ENCODE peak calls at places on chromosomes 5 and 9, in six cellular contexts. E is tibial artery; A is glutamatergic neuron; H is A549; G is CD4-positive, alpha-beta T cell; W is neural progenitor cell. Z is an unnamed sample.
A peak's percentile ranks its signal among the peaks of the same experiment; 100 is the strongest.

GRCh38 chr9:77956555-77956954 is 75.1 kb downstream of the GNAQ start:
- DNase-seq in E (no peak), A (no peak), H (no peak), G (no peak), W (no peak), Z (no peak)

GRCh38 chr5:30368064-30368463 is 825.4 kb upstream of the CDH6 start:
- DNase-seq in E (no peak), A (no peak), H (no peak), G (no peak), W (no peak), Z (no peak)

GRCh38 chr5:125560476-125561225 is 814.2 kb upstream of the ZNF608 start:
- DNase-seq in E (no peak), A (no peak), H (no peak), G (no peak), W (no peak), Z (no peak)

GRCh38 chr5:60369391-60369790 is 330.6 kb downstream of the DEPDC1B start:
- DNase-seq in E (no peak), A (no peak), H (no peak), G (no peak), W (no peak), Z (no peak)

GRCh38 chr9:21711504-21711903 is 90.9 kb upstream of the MTAP start:
- DNase-seq in E (no peak), A (no peak), H (no peak), G (no peak), W (peak; percentile 84), Z (no peak)

GRCh38 chr5:126129431-126129830 is 293.8 kb upstream of the GRAMD2B start:
- DNase-seq in E (no peak), A (no peak), H (no peak), G (no peak), W (no peak), Z (no peak)

GRCh38 chr9:128124451-128124850 is 3.1 kb downstream of the PTGES2 start:
- DNase-seq in E (no peak), A (peak; percentile 9), H (no peak), G (no peak), W (no peak), Z (peak; percentile 32)

GRCh38 chr5:1472964-1473628 is 27.9 kb upstream of the SLC6A3 start:
- DNase-seq in E (peak; percentile 19), A (peak; percentile 11), H (no peak), G (no peak), W (no peak), Z (no peak)

GRCh38 chr9:113589890-113590289 is 126.4 kb downstream of the RGS3 start:
- DNase-seq in E (no peak), A (peak; percentile 8), H (peak; percentile 68), G (no peak), W (no peak), Z (no peak)

GRCh38 chr5:71922584-71923106 is 184.6 kb upstream of the MAP1B start:
- DNase-seq in E (no peak), A (no peak), H (peak; percentile 89), G (no peak), W (no peak), Z (no peak)

GRCh38 chr5:56681346-56681745 is 134.0 kb upstream of the MAP3K1 start:
- DNase-seq in E (no peak), A (no peak), H (no peak), G (no peak), W (no peak), Z (no peak)

GRCh38 chr9:7788772-7789171 is 10.8 kb downstream of the DMAC1 start:
- DNase-seq in E (no peak), A (no peak), H (no peak), G (no peak), W (no peak), Z (no peak)

GRCh38 chr5:32942225-32942989 is 231.3 kb downstream of the NPR3 start:
- DNase-seq in E (no peak), A (no peak), H (peak; percentile 62), G (no peak), W (peak; percentile 44), Z (no peak)
- TF ChIP-seq CTCF in E (no peak), A (peak; percentile 49), H (peak; percentile 37), G (no peak), W (peak; percentile 51), Z (peak; percentile 53)

DNA sequence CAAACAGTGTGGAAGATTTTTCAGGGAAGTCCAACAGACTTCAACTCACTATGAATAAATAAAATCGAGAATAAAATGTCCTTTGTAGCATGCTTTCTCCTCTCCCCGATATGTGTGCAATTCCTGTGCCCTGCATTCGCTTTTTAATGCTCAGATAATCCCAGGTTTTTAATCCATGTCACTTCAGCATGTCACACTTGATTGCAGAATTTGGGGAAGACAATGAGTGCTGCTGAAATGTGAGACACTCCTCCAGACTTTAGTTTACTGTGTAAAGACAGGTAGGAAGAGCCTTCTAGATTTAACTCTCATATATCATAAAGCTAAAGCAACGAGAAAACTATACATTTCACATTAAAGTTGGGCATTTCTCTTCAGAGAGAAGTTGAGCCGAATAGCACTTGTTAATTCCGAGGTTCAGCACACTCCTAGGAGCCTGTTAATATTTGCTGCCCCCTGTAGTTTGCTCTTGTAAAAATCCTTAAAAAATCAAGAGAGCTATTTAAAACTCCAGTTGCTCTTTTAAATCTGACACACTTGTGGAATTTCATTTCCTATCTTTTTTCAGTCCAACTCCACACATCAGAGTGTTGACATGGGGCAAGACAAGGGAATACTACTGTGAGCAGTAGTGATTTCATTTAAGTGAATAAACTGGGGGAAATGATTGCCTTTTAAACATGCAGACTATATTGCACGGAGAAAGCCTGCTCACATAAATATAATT is 1096.1 kb upstream of the DMAC1 start:
- DNase-seq in E (no peak), A (no peak), H (peak; percentile 28), G (no peak), W (peak; percentile 72), Z (no peak)
- TF ChIP-seq CTCF in E (peak; percentile 68), A (peak; percentile 66), H (peak; percentile 43), G (no peak), W (peak; percentile 74), Z (peak; percentile 41)

GRCh38 chr5:135020111-135020895 is 13.7 kb downstream of the PITX1 start:
- DNase-seq in E (peak; percentile 12), A (peak; percentile 16), H (no peak), G (no peak), W (no peak), Z (no peak)
- TF ChIP-seq CTCF in E (no peak), A (no peak), H (no peak), G (no peak), W (no peak), Z (no peak)

DNA sequence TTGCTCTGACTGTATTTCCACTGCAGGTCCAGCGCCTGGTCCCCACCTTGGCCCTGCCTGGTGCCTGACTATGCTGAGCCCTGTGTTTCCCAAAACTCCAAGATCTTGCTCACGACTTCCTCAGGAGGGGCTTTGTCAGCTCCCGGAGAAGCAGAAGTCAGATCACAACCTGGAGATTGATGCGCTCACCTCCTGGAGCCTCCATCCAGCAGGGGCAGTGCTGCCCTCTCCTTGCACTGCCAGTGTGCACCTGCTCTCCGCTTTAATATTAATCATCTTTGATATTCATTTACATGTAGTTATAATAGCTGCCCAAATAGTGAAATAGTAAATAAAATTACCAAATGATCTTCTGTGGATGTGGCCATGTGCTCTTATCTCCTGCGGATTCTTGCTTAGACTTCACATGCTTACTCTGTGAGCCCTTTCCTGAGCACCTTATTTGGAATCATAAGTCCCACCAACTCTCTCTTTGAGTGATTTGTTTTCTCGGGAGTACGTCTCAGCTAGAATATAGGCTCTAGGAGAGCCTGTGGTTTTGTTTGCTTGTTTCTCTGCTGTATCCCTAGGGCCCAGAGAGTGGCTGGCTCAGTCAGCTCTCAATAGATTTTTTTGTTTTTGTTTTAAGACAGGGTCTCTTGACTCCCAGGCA is 17.4 kb downstream of the MAML1 start:
- DNase-seq in E (no peak), A (no peak), H (no peak), G (no peak), W (no peak), Z (no peak)
- TF ChIP-seq CTCF in E (no peak), A (no peak), H (no peak), G (no peak), W (no peak), Z (no peak)

GRCh38 chr9:137828527-137829259 is 48.9 kb upstream of the CACNA1B start:
- DNase-seq in E (no peak), A (no peak), H (no peak), G (no peak), W (peak; percentile 86), Z (no peak)
- TF ChIP-seq CTCF in E (no peak), A (no peak), H (no peak), G (no peak), W (no peak), Z (no peak)

GRCh38 chr5:181186022-181186421 is 19.0 kb downstream of the TRIM7 start:
- DNase-seq in E (no peak), A (no peak), H (no peak), G (no peak), W (no peak), Z (peak; percentile 10)

GRCh38 chr5:181188700-181189362 is 16.2 kb downstream of the TRIM7 start:
- DNase-seq in E (peak; percentile 85), A (peak; percentile 68), H (peak; percentile 91), G (peak; percentile 76), W (peak; percentile 86), Z (peak; percentile 66)

GRCh38 chr5:181186902-181187499 is 18.0 kb downstream of the TRIM7 start:
- DNase-seq in E (no peak), A (no peak), H (peak; percentile 67), G (no peak), W (no peak), Z (no peak)

GRCh38 chr5:181189363-181189961 is 15.5 kb downstream of the TRIM7 start:
- DNase-seq in E (peak; percentile 41), A (peak; percentile 62), H (no peak), G (peak; percentile 23), W (peak; percentile 52), Z (no peak)

DNA sequence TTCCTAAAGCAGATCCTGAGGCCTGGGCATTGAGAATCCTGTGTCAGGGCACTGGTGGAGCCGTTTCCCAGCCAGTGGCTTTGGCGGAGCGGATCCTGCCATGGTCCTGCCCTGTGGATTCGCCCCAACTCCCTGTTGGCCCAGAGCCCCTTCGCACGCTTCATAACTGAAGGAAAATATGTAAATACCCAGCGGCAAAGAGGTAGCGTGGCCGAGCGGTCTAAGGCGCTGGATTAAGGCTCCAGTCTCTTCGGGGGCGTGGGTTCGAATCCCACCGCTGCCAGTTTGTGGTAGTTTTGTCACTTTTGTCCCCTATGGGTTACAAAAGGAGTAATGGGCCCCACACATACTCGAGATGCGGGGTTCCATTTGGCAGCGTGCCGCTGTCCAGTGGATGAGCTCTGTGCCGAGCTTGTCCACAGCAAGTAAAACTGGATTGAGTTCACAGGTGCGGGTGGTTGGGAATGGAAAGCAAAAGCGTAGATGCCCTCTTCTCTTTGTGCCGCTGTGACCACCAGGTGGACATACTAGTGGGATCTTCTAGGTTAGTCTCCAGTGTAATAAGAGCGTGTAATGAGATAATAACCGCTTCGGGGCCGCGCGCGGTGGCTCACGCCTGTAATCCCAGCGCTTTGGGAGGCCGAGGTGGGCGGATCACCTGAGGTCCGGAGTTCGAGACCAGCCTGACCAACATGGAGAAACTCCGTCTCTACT is 17.3 kb downstream of the TRIM7 start:
- DNase-seq in E (peak; percentile 78), A (peak; percentile 81), H (peak; percentile 94), G (peak; percentile 22), W (peak; percentile 84), Z (peak; percentile 61)
- TF ChIP-seq CTCF in E (peak; percentile 18), A (peak; percentile 48), H (peak; percentile 16), G (no peak), W (peak; percentile 50), Z (peak; percentile 11)